ENCODE peak calls at places on chromosomes 11 and 22, in four cellular contexts. One of them, this sample, is unnamed.

GRCh38 chr11:131441398-131441797 is 71.0 kb downstream of the NTM start:
- DNase-seq in GM10248: no peak
- DNase-seq in iPS-NIHi11: no peak
- DNase-seq in H4: no peak
- DNase-seq in this sample: no peak

GRCh38 chr22:36379593-36380361 is 8.0 kb downstream of the MYH9 start:
- DNase-seq in iPS-NIHi11: no peak
- DNase-seq in GM10248: no peak
- DNase-seq in H4: no peak
- DNase-seq in this sample: no peak

GRCh38 chr11:76577199-76577920 is 93.2 kb downstream of the LRRC32 start:
- DNase-seq in iPS-NIHi11: peak
- DNase-seq in H4: peak
- DNase-seq in GM10248: no peak
- DNase-seq in this sample: peak

GRCh38 chr11:45900916-45901617 is 6.0 kb downstream of the FREY1 start:
- DNase-seq in iPS-NIHi11: no peak
- DNase-seq in H4: no peak
- DNase-seq in GM10248: no peak
- DNase-seq in this sample: no peak

GRCh38 chr11:35073691-35074382 is 65.1 kb upstream of the CD44 start:
- DNase-seq in GM10248: no peak
- DNase-seq in iPS-NIHi11: no peak
- DNase-seq in H4: no peak
- DNase-seq in this sample: no peak

GRCh38 chr11:63537293-63538101 is 889 bp downstream of the PLAAT4 start:
- DNase-seq in GM10248: no peak
- DNase-seq in iPS-NIHi11: no peak
- DNase-seq in H4: peak
- DNase-seq in this sample: no peak

GRCh38 chr11:2301631-2302272 is at the start of the genes C11orf21 and TSPAN32:
- DNase-seq in iPS-NIHi11: no peak
- DNase-seq in H4: peak
- DNase-seq in GM10248: no peak
- DNase-seq in this sample: peak

GRCh38 chr11:73140213-73141030 is 1.7 kb downstream of the FCHSD2 start:
- DNase-seq in H4: no peak
- DNase-seq in iPS-NIHi11: peak
- DNase-seq in GM10248: no peak
- DNase-seq in this sample: peak

GRCh38 chr22:36026741-36027140 is 1.9 kb downstream of the RBFOX2 start:
- DNase-seq in iPS-NIHi11: no peak
- DNase-seq in H4: peak
- DNase-seq in GM10248: no peak
- DNase-seq in this sample: no peak

GRCh38 chr22:19704355-19705015 is 9.8 kb upstream of the SEPTIN5 start:
- DNase-seq in GM10248: no peak
- DNase-seq in H4: no peak
- DNase-seq in iPS-NIHi11: peak
- DNase-seq in this sample: no peak

GRCh38 chr11:92702771-92703170 is 266.7 kb upstream of the MTNR1B start:
- DNase-seq in H4: no peak
- DNase-seq in iPS-NIHi11: no peak
- DNase-seq in GM10248: no peak
- DNase-seq in this sample: no peak

GRCh38 chr11:116053538-116053919 is 549.3 kb upstream of the CADM1 start:
- DNase-seq in GM10248: no peak
- DNase-seq in iPS-NIHi11: no peak
- DNase-seq in H4: no peak
- DNase-seq in this sample: no peak

GRCh38 chr11:47415949-47416472 is 7.6 kb downstream of the SLC39A13 start:
- DNase-seq in GM10248: no peak
- DNase-seq in iPS-NIHi11: peak
- DNase-seq in H4: peak
- DNase-seq in this sample: peak

GRCh38 chr11:98137437-98137836 is 883.3 kb upstream of the CNTN5 start:
- DNase-seq in H4: no peak
- DNase-seq in GM10248: no peak
- DNase-seq in iPS-NIHi11: no peak
- DNase-seq in this sample: no peak

GRCh38 chr11:86101493-86101892 is 32.6 kb upstream of the PICALM start:
- DNase-seq in H4: no peak
- DNase-seq in GM10248: no peak
- DNase-seq in iPS-NIHi11: no peak
- DNase-seq in this sample: no peak